ENCODE peak calls at places on chromosomes 7 and 10, in five cellular contexts. M is iPS DF 6.9, B is A172, I is psoas muscle, Z is AG08396. J is an unnamed sample.

GRCh38 chr10:102994551-102995295 is 76.6 kb downstream of the CNNM2 start:
- DNase-seq in B (no peak), I (no peak), M (no peak), Z (no peak), J (no peak)

GRCh38 chr7:3404490-3404889 is 103.4 kb downstream of the SDK1 start:
- DNase-seq in I (no peak), Z (no peak), M (no peak), B (peak; percentile 11), J (no peak)

GRCh38 chr10:21100871-21101514 is 203.9 kb upstream of the NEBL start:
- DNase-seq in M (no peak), B (peak; percentile 35), I (no peak), Z (no peak), J (peak; percentile 8)

GRCh38 chr7:70553364-70553763 is 578.6 kb upstream of the GALNT17 start:
- DNase-seq in B (no peak), Z (no peak), I (no peak), M (no peak), J (no peak)

GRCh38 chr7:80740778-80741545 is 102.5 kb downstream of the CD36 start:
- DNase-seq in Z (peak; percentile 6), M (no peak), I (no peak), B (peak; percentile 77), J (no peak)

GRCh38 chr10:62853710-62854109 is 37.5 kb upstream of the EGR2 start:
- DNase-seq in I (no peak), B (no peak), Z (no peak), M (no peak), J (peak; percentile 81)

GRCh38 chr7:142459557-142459963 is 201.7 kb upstream of the PRSS58 start:
- DNase-seq in I (no peak), Z (peak; percentile 67), B (peak; percentile 67), M (peak; percentile 33), J (peak; percentile 18)

GRCh38 chr7:139108256-139109187 is 998 bp downstream of the ZC3HAV1 start:
- DNase-seq in I (peak; percentile 26), M (no peak), Z (peak; percentile 46), B (no peak), J (no peak)

GRCh38 chr10:80324086-80324485 is 32.5 kb downstream of the DYDC1 start:
- DNase-seq in Z (peak; percentile 15), M (no peak), I (no peak), B (peak; percentile 87), J (no peak)

GRCh38 chr7:95102662-95103061 is 195.3 kb downstream of the PPP1R9A start:
- DNase-seq in B (peak; percentile 57), M (no peak), Z (no peak), I (no peak), J (no peak)

GRCh38 chr7:43698461-43699255 is 30.7 kb downstream of the COA1 start:
- DNase-seq in B (no peak), I (no peak), Z (no peak), M (no peak), J (no peak)

GRCh38 chr10:79982486-79982800 is 33.5 kb upstream of the SFTPD start:
- DNase-seq in M (no peak), B (no peak), I (no peak), Z (no peak), J (no peak)

GRCh38 chr7:121302214-121302745 is 26.5 kb upstream of the WNT16 start:
- DNase-seq in M (no peak), I (no peak), B (peak; percentile 77), Z (peak; percentile 63), J (no peak)

GRCh38 chr10:23106508-23106907 is 11.1 kb downstream of the MSRB2 start:
- DNase-seq in Z (no peak), M (no peak), I (no peak), B (no peak), J (no peak)

J was measured in T-helper 2 cell treated with Interferon-gamma antibody and Interleukin-4, amounts not matched to agents 5 μg/mL and 100 μg/mL, for 36 hours.